ENCODE peak calls at places on chromosomes 11 and 22, in six cellular contexts. I, R, T, G, U and Z are unnamed samples.

GRCh38 chr22:31343235-31344191 is 2.6 kb downstream of the PATZ1 start:
- DNase-seq in I (peak; percentile 93), R (peak; percentile 41), T (peak; percentile 90), G (peak; percentile 18), U (peak; percentile 93), Z (no peak)

GRCh38 chr11:46250071-46251052 is 27.1 kb upstream of the CREB3L1 start:
- DNase-seq in I (no peak), R (no peak), T (no peak), G (peak; percentile 84), U (no peak), Z (no peak)

GRCh38 chr22:36144886-36145541 is 15.5 kb downstream of the APOL3 start:
- DNase-seq in I (no peak), R (peak; percentile 79), T (peak; percentile 51), G (peak; percentile 74), U (peak; percentile 72), Z (peak; percentile 14)

GRCh38 chr11:108601150-108601549 is 7.6 kb upstream of the EXPH5 start:
- DNase-seq in I (no peak), R (no peak), T (no peak), G (peak; percentile 11), U (no peak), Z (no peak)

GRCh38 chr11:18011633-18012313 is 1.1 kb downstream of the SERGEF start:
- DNase-seq in I (no peak), R (no peak), T (no peak), G (no peak), U (peak; percentile 15), Z (no peak)

GRCh38 chr22:41446057-41446501 is 522 bp downstream of the TOB2 start:
- DNase-seq in I (peak; percentile 77), R (peak; percentile 24), T (peak; percentile 20), G (peak; percentile 15), U (peak; percentile 59), Z (no peak)

GRCh38 chr11:30015725-30016449 is 943 bp downstream of the KCNA4 start:
- DNase-seq in I (no peak), R (no peak), T (no peak), G (no peak), U (peak; percentile 43), Z (no peak)

GRCh38 chr11:121927359-121927758 is 188.7 kb downstream of the BLID start:
- DNase-seq in I (no peak), R (no peak), T (no peak), G (no peak), U (no peak), Z (no peak)

GRCh38 chr22:29877620-29878019 is 5.4 kb upstream of the MTMR3 start:
- DNase-seq in I (no peak), R (no peak), T (no peak), G (no peak), U (no peak), Z (no peak)

GRCh38 chr22:25153961-25154685 is 45.5 kb upstream of the CRYBB3 start:
- DNase-seq in I (peak; percentile 78), R (peak; percentile 76), T (peak; percentile 83), G (peak; percentile 56), U (peak; percentile 51), Z (peak; percentile 16)

GRCh38 chr11:85551881-85552280 is 75.3 kb downstream of the DLG2 start:
- DNase-seq in I (no peak), R (no peak), T (no peak), G (no peak), U (no peak), Z (no peak)

GRCh38 chr22:44578115-44578457 is 80.1 kb upstream of the RTL6 start:
- DNase-seq in I (peak; percentile 20), R (no peak), T (no peak), G (no peak), U (no peak), Z (no peak)

GRCh38 chr11:13687271-13687670 is 18.8 kb downstream of the FAR1 start:
- DNase-seq in I (no peak), R (no peak), T (no peak), G (no peak), U (no peak), Z (no peak)

GRCh38 chr22:38540731-38541130 is 29.3 kb downstream of the DMC1 start:
- DNase-seq in I (no peak), R (no peak), T (no peak), G (no peak), U (no peak), Z (peak; percentile 45)

GRCh38 chr11:62012451-62013265 is 45.2 kb upstream of the FTH1 start:
- DNase-seq in I (peak; percentile 57), R (no peak), T (peak; percentile 77), G (peak; percentile 43), U (no peak), Z (no peak)

GRCh38 chr22:49439373-49439772 is 388.3 kb downstream of the BRD1 start:
- DNase-seq in I (no peak), R (no peak), T (no peak), G (no peak), U (no peak), Z (no peak)

GRCh38 chr11:123797065-123797940 is 8.8 kb downstream of the OR6M1 start:
- DNase-seq in I (no peak), R (no peak), T (no peak), G (no peak), U (no peak), Z (no peak)

GRCh38 chr11:58508814-58509213 is 909 bp upstream of the OR5B21 start:
- DNase-seq in I (no peak), R (no peak), T (no peak), G (no peak), U (no peak), Z (no peak)

GRCh38 chr11:117794144-117794543 is 2.9 kb downstream of the DSCAML1 start:
- DNase-seq in I (no peak), R (no peak), T (no peak), G (no peak), U (no peak), Z (no peak)
- TF ChIP-seq CTCF in I (no peak), R (no peak), T (no peak), G (no peak), U (no peak), Z (no peak)

GRCh38 chr11:8691601-8692000 is 9.0 kb downstream of the RPL27A start:
- DNase-seq in I (no peak), R (no peak), T (no peak), G (no peak), U (no peak), Z (no peak)

GRCh38 chr11:8692417-8692816 is 9.8 kb downstream of the RPL27A start:
- DNase-seq in I (no peak), R (no peak), T (no peak), G (no peak), U (no peak), Z (no peak)

GRCh38 chr11:8688414-8689362 is 6.1 kb downstream of the RPL27A start:
- DNase-seq in I (peak; percentile 97), R (peak; percentile 95), T (peak; percentile 90), G (peak; percentile 97), U (peak; percentile 97), Z (peak; percentile 81)

GRCh38 chr11:8690374-8691342 is 8.1 kb downstream of the RPL27A start:
- DNase-seq in I (no peak), R (no peak), T (no peak), G (no peak), U (no peak), Z (no peak)

DNA sequence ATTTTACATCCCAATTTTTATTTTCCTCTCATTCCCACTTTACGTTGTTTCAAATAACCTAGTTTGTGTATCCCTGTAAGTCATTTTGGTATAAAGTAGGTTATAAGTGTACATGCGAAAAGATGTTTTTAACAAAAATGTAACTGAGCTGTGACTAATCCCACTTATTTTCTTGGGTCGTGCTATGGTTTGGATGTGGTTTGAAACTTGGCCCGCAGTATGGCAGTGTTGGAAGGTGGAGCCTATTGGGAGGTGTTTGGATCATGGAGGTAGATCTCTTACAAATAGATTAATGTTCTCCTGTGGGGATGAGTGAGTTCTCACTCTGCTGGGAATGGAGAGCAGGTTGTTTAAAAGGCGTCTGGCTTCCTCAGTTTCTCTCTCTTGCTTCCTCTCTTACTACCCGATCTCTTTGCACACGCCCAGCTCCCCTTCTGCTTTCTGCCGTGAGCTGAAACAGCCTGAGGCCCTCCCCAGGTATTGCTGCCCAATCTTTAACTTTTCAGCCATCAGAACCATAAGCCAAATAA is 7.2 kb downstream of the RPL27A start:
- DNase-seq in I (no peak), R (no peak), T (no peak), G (no peak), U (no peak), Z (no peak)
- H3K4me3 ChIP-seq in I (peak overlapping the region; percentile 73), R (no peak overlapping the region), T (peak overlapping the region; percentile 69), G (peak overlapping the region; percentile 71), U (peak overlapping the region; percentile 53), Z (peak overlapping the region; percentile 42)

DNA sequence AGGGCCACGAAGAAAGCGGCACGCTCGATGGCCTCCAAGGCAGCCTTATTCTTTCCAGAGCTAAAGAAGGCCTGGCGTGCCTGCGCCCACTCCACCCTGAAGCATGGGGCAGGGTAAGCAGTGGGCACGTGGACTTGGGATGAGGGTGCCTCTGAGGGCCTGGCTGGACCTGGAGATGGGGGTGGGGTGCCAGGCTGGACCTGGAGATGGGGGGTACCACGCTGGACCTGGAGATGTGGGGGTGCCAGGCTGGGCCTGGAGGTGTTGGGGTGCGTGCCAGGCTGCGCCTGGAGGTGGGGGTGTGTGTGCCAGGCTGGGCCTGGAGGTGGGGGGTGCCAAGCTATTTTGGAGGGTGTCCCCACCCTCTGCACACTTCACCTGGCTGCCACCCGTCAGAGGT is 5.3 kb downstream of the CPT1B start:
- DNase-seq in I (no peak), R (no peak), T (no peak), G (no peak), U (no peak), Z (no peak)
- TF ChIP-seq CTCF in I (no peak), R (no peak), T (no peak), G (no peak), U (no peak), Z (no peak)

GRCh38 chr11:72038491-72038890 is 39.8 kb downstream of the IL18BP start:
- DNase-seq in I (no peak), R (peak; percentile 75), T (no peak), G (peak; percentile 84), U (no peak), Z (no peak)

GRCh38 chr11:72041364-72042058 is 38.8 kb downstream of the NUMA1 start:
- DNase-seq in I (peak; percentile 84), R (peak; percentile 78), T (peak; percentile 66), G (peak; percentile 88), U (peak; percentile 92), Z (no peak)

GRCh38 chr11:72037554-72038311 is 39.0 kb downstream of the IL18BP start:
- DNase-seq in I (no peak), R (no peak), T (no peak), G (peak; percentile 24), U (no peak), Z (no peak)

GRCh38 chr11:72040497-72041363 is 39.6 kb downstream of the NUMA1 start:
- DNase-seq in I (peak; percentile 96), R (peak; percentile 96), T (peak; percentile 90), G (peak; percentile 97), U (peak; percentile 91), Z (peak; percentile 74)

DNA sequence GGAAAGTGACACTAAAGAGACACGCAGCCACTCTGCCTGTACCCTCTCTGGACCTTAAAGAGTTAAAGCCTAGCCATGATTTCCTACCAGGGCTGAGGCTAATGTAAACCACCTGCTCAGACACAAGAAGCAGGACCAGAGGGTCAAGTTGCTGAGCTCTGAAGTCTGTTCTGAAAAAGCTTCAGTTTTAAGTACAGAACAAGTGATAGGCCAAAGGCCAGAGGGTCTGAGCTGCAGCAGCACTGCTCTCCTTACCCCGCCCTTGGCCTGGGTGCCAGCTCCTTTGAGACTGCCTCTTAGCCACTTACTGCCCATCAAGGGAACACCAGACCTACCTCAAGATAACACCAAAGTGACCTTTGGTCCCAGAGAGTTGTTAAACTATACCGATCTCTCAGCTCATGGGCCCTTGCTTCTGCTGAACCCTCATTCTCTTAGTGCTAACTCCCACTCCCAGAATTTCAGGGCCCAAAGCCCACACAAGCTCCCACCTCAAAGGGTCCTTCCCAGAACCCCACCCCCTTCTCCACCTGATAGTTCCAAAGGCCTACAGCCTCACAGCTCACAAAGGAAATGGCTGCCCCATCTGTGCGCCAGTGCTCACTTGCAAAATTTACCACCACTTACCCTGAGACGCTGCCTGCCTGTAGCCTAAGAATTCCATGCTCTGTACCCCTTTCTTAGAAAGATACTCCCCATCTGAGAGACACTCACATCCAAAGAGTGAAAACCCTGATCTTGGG is 40.6 kb downstream of the IL18BP start:
- DNase-seq in I (peak; percentile 82), R (no peak), T (no peak), G (peak; percentile 78), U (no peak), Z (no peak)
- H3K4me3 ChIP-seq in I (peak overlapping the region; percentile 68), R (peak overlapping the region; percentile 71), T (no peak overlapping the region), G (peak overlapping the region; percentile 69), U (peak overlapping the region; percentile 54), Z (peak overlapping the region; percentile 55)